ENCODE peak calls at places on chromosome 1, in four cellular contexts. One of them, this sample, is unnamed. For H3K27me3, the result is how much of the 10 kb centered on the place peaks cover.

GRCh38 chr1:177309884-177310283 is 139.1 kb downstream of the BRINP2 start:
- DNase-seq in esophagus squamous epithelium: no peak
- DNase-seq in prostate gland: no peak
- DNase-seq in body of pancreas: no peak
- DNase-seq in this sample: no peak

GRCh38 chr1:147390185-147390542 is 147.7 kb downstream of the CHD1L start:
- DNase-seq in body of pancreas: no peak
- DNase-seq in esophagus squamous epithelium: no peak
- DNase-seq in prostate gland: no peak
- DNase-seq in this sample: no peak

GRCh38 chr1:21220815-21221214 is 44.1 kb upstream of the EIF4G3 start:
- DNase-seq in prostate gland: no peak
- DNase-seq in esophagus squamous epithelium: no peak
- DNase-seq in body of pancreas: no peak
- DNase-seq in this sample: no peak

GRCh38 chr1:152458384-152459185 is 44.5 kb upstream of the CRNN start:
- DNase-seq in prostate gland: peak
- DNase-seq in esophagus squamous epithelium: no peak
- DNase-seq in body of pancreas: peak
- DNase-seq in this sample: peak

GRCh38 chr1:29643281-29643680 is 407.0 kb downstream of the PTPRU start:
- DNase-seq in prostate gland: no peak
- DNase-seq in esophagus squamous epithelium: no peak
- DNase-seq in body of pancreas: no peak
- DNase-seq in this sample: no peak

GRCh38 chr1:221098462-221099406 is 219.5 kb downstream of the HLX start:
- DNase-seq in esophagus squamous epithelium: no peak
- DNase-seq in prostate gland: no peak
- DNase-seq in body of pancreas: no peak
- DNase-seq in this sample: no peak

GRCh38 chr1:91795601-91796389 is 90.2 kb downstream of the TGFBR3 start:
- DNase-seq in body of pancreas: no peak
- DNase-seq in prostate gland: peak
- DNase-seq in esophagus squamous epithelium: no peak
- DNase-seq in this sample: no peak

GRCh38 chr1:24847995-24848857 is 81.8 kb downstream of the RUNX3 start:
- DNase-seq in prostate gland: peak
- DNase-seq in esophagus squamous epithelium: peak
- DNase-seq in body of pancreas: peak
- DNase-seq in this sample: peak

GRCh38 chr1:182850319-182850718 is 11.2 kb downstream of the DHX9 start:
- DNase-seq in esophagus squamous epithelium: no peak
- DNase-seq in body of pancreas: no peak
- DNase-seq in prostate gland: no peak
- DNase-seq in this sample: no peak

GRCh38 chr1:226739696-226740065 is 599 bp upstream of the ITPKB start:
- DNase-seq in body of pancreas: no peak
- DNase-seq in esophagus squamous epithelium: no peak
- DNase-seq in prostate gland: no peak
- DNase-seq in this sample: no peak

GRCh38 chr1:206890690-206891089 is 6.6 kb upstream of the IL24 start:
- DNase-seq in body of pancreas: no peak
- DNase-seq in esophagus squamous epithelium: no peak
- DNase-seq in prostate gland: no peak
- DNase-seq in this sample: no peak

GRCh38 chr1:171372418-171373088 is 58.6 kb downstream of the FMO4 start:
- DNase-seq in esophagus squamous epithelium: no peak
- DNase-seq in body of pancreas: no peak
- DNase-seq in prostate gland: no peak
- DNase-seq in this sample: no peak

GRCh38 chr1:221611930-221612777 is 129.7 kb downstream of the DUSP10 start:
- DNase-seq in esophagus squamous epithelium: no peak
- DNase-seq in prostate gland: peak
- DNase-seq in body of pancreas: peak
- DNase-seq in this sample: peak

GRCh38 chr1:156851779-156852413 is 7.0 kb downstream of the INSRR start:
- DNase-seq in esophagus squamous epithelium: no peak
- DNase-seq in body of pancreas: peak
- DNase-seq in prostate gland: no peak
- DNase-seq in this sample: no peak

GRCh38 chr1:156419863-156420208 is 50.8 kb downstream of the RHBG start:
- DNase-seq in esophagus squamous epithelium: no peak
- DNase-seq in body of pancreas: no peak
- DNase-seq in prostate gland: no peak
- DNase-seq in this sample: no peak

GRCh38 chr1:41496080-41497055 is 11.9 kb upstream of the EDN2 start:
- DNase-seq in prostate gland: peak
- DNase-seq in body of pancreas: peak
- DNase-seq in esophagus squamous epithelium: no peak
- DNase-seq in this sample: peak

GRCh38 chr1:224874775-224875174 is 54.7 kb upstream of the DNAH14 start:
- DNase-seq in body of pancreas: no peak
- DNase-seq in esophagus squamous epithelium: no peak
- DNase-seq in prostate gland: no peak
- DNase-seq in this sample: no peak

GRCh38 chr1:67094191-67094590 is 40.2 kb upstream of the SLC35D1 start:
- DNase-seq in body of pancreas: no peak
- DNase-seq in prostate gland: no peak
- DNase-seq in esophagus squamous epithelium: no peak
- DNase-seq in this sample: no peak

GRCh38 chr1:118300808-118301207 is 115.8 kb upstream of the SPAG17 start:
- DNase-seq in body of pancreas: no peak
- DNase-seq in prostate gland: no peak
- DNase-seq in esophagus squamous epithelium: no peak
- DNase-seq in this sample: no peak

GRCh38 chr1:229694053-229694693 is 68.1 kb downstream of the URB2 start:
- DNase-seq in esophagus squamous epithelium: no peak
- DNase-seq in body of pancreas: peak
- DNase-seq in prostate gland: no peak
- DNase-seq in this sample: peak

GRCh38 chr1:42312576-42313212 is 22.3 kb downstream of the FOXJ3 start:
- DNase-seq in body of pancreas: no peak
- DNase-seq in esophagus squamous epithelium: no peak
- DNase-seq in prostate gland: peak
- DNase-seq in this sample: no peak

GRCh38 chr1:209657140-209657879 is 5.1 kb upstream of the LAMB3 start:
- DNase-seq in body of pancreas: no peak
- DNase-seq in prostate gland: no peak
- DNase-seq in esophagus squamous epithelium: no peak
- DNase-seq in this sample: no peak

GRCh38 chr1:244639561-244639960 is 13.4 kb upstream of the DESI2 start:
- DNase-seq in prostate gland: no peak
- DNase-seq in body of pancreas: no peak
- DNase-seq in esophagus squamous epithelium: no peak
- DNase-seq in this sample: no peak

GRCh38 chr1:238681021-238681420 is 705.3 kb upstream of the CHRM3 start:
- DNase-seq in body of pancreas: no peak
- DNase-seq in prostate gland: no peak
- DNase-seq in esophagus squamous epithelium: no peak
- DNase-seq in this sample: no peak

GRCh38 chr1:225848044-225848955 is 33.9 kb downstream of the TMEM63A start:
- DNase-seq in prostate gland: no peak
- DNase-seq in body of pancreas: no peak
- DNase-seq in esophagus squamous epithelium: no peak
- DNase-seq in this sample: no peak

GRCh38 chr1:3713840-3714239 is 38.4 kb upstream of the CCDC27 start:
- DNase-seq in esophagus squamous epithelium: no peak
- DNase-seq in body of pancreas: no peak
- DNase-seq in prostate gland: no peak
- DNase-seq in this sample: no peak

GRCh38 chr1:235759336-235759735 is 107.4 kb downstream of the LYST start:
- DNase-seq in prostate gland: no peak
- DNase-seq in esophagus squamous epithelium: no peak
- DNase-seq in body of pancreas: no peak
- DNase-seq in this sample: no peak

GRCh38 chr1:73673980-73674379 is 524.0 kb downstream of the LRRIQ3 start:
- DNase-seq in prostate gland: peak
- DNase-seq in body of pancreas: no peak
- DNase-seq in esophagus squamous epithelium: no peak
- DNase-seq in this sample: no peak

GRCh38 chr1:166914111-166914510 is 38.0 kb upstream of the TADA1 start:
- DNase-seq in esophagus squamous epithelium: no peak
- DNase-seq in prostate gland: no peak
- DNase-seq in body of pancreas: no peak
- DNase-seq in this sample: no peak

GRCh38 chr1:11838349-11839272 is 9.0 kb downstream of the NPPA start:
- DNase-seq in body of pancreas: peak
- DNase-seq in prostate gland: peak
- DNase-seq in esophagus squamous epithelium: peak
- DNase-seq in this sample: peak

GRCh38 chr1:99818063-99818699 is 32.0 kb upstream of the AGL start:
- DNase-seq in esophagus squamous epithelium: no peak
- DNase-seq in prostate gland: no peak
- DNase-seq in body of pancreas: no peak
- DNase-seq in this sample: no peak

GRCh38 chr1:226978350-226979114 is 38.4 kb downstream of the COQ8A start:
- DNase-seq in esophagus squamous epithelium: no peak
- DNase-seq in prostate gland: no peak
- DNase-seq in body of pancreas: no peak
- DNase-seq in this sample: no peak

GRCh38 chr1:85258536-85259117 is 835 bp downstream of the C1orf52 start:
- DNase-seq in esophagus squamous epithelium: no peak
- DNase-seq in prostate gland: no peak
- DNase-seq in body of pancreas: no peak
- DNase-seq in this sample: no peak

DNA sequence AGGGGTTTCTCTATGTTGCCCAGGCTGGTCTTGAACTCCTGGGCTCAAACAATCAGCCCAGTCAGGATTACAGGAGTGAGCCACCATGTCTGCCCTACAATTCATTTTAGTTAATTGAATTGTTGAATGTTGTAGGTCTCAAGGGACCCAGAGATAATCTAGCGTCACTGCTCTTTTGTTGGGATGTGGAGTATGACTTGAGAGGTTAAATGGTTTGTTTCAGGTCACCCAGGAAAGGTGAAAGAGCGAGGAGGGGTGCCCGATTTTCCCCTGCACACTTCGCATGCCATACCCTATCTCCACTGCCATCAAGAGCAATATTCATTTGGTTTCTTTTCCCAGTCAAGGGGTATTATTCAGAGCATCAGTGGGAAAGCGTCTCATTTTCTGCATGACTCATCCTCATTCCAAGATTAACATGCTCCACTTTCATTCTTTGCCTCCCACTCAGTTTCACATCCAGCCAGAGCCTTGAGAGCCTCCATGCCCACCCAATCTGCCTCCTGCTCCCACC is 13.1 kb upstream of the SLC30A1 start:
- DNase-seq in esophagus squamous epithelium: no peak
- DNase-seq in body of pancreas: no peak
- DNase-seq in prostate gland: no peak
- DNase-seq in this sample: no peak
- TF ChIP-seq POLR2A in esophagus squamous epithelium: no peak
- TF ChIP-seq POLR2A in body of pancreas: no peak
- TF ChIP-seq POLR2A in prostate gland: no peak
- TF ChIP-seq POLR2A in this sample: no peak

GRCh38 chr1:109621402-109622101 is 1.9 kb downstream of the AMPD2 start:
- DNase-seq in prostate gland: no peak
- DNase-seq in body of pancreas: no peak
- DNase-seq in esophagus squamous epithelium: no peak
- DNase-seq in this sample: peak

GRCh38 chr1:109624215-109625010 is 4.8 kb downstream of the AMPD2 start:
- DNase-seq in prostate gland: no peak
- DNase-seq in esophagus squamous epithelium: no peak
- DNase-seq in body of pancreas: no peak
- DNase-seq in this sample: no peak

GRCh38 chr1:109622103-109622892 is 2.7 kb downstream of the AMPD2 start:
- DNase-seq in esophagus squamous epithelium: no peak
- DNase-seq in prostate gland: no peak
- DNase-seq in body of pancreas: no peak
- DNase-seq in this sample: no peak

GRCh38 chr1:109623601-109624161 is 4.0 kb downstream of the AMPD2 start:
- DNase-seq in prostate gland: no peak
- DNase-seq in body of pancreas: no peak
- DNase-seq in esophagus squamous epithelium: no peak
- DNase-seq in this sample: no peak

GRCh38 chr1:109622895-109623294 is 3.3 kb downstream of the AMPD2 start:
- DNase-seq in body of pancreas: no peak
- DNase-seq in prostate gland: no peak
- DNase-seq in esophagus squamous epithelium: no peak
- DNase-seq in this sample: no peak
- H3K27ac ChIP-seq in body of pancreas: no peak
- H3K27ac ChIP-seq in prostate gland: no peak
- H3K27ac ChIP-seq in esophagus squamous epithelium: no peak
- H3K27ac ChIP-seq in this sample: no peak

DNA sequence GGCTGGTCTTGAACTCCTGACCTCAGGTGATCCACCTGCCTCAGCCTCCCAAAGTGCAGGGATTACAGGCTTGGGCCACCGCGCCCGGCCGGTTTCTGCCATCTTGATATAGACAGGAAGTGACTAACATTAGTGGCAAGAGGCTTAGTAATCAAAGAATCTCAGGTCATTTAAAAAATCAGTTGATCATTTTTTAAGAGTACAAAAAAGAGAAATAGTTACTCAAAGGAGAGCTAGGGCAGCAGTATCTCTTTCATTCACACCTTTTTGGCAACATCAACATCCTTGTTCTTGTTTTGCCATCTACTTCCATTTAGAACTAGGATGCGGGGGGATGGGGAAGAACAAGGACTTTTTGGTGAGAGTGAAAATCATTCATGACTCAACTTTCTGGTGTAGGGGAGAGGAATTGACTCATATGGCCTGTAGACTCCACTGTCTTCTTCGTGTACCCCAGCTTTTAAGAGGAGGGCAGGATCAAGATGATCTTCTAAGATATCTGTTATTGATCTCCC is 8.8 kb downstream of the FCRLB start:
- DNase-seq in esophagus squamous epithelium: no peak
- DNase-seq in prostate gland: no peak
- DNase-seq in body of pancreas: no peak
- DNase-seq in this sample: no peak
- H3K27me3 ChIP-seq in esophagus squamous epithelium: under half
- H3K27me3 ChIP-seq in prostate gland: under half
- H3K27me3 ChIP-seq in body of pancreas: under half
- H3K27me3 ChIP-seq in this sample: under half

GRCh38 chr1:97423397-97423796 is 497.4 kb downstream of the DPYD start:
- DNase-seq in prostate gland: no peak
- DNase-seq in esophagus squamous epithelium: no peak
- DNase-seq in body of pancreas: no peak
- DNase-seq in this sample: no peak

GRCh38 chr1:97427371-97427770 is 493.5 kb downstream of the DPYD start:
- DNase-seq in body of pancreas: no peak
- DNase-seq in prostate gland: no peak
- DNase-seq in esophagus squamous epithelium: no peak
- DNase-seq in this sample: no peak

GRCh38 chr1:97424209-97424608 is 496.6 kb downstream of the DPYD start:
- DNase-seq in esophagus squamous epithelium: no peak
- DNase-seq in body of pancreas: no peak
- DNase-seq in prostate gland: no peak
- DNase-seq in this sample: no peak
- TF ChIP-seq POLR2A in esophagus squamous epithelium: no peak
- TF ChIP-seq POLR2A in body of pancreas: no peak
- TF ChIP-seq POLR2A in prostate gland: no peak
- TF ChIP-seq POLR2A in this sample: no peak

This sample was measured in uterus.